ENCODE peak calls at places on chromosomes 4 and X, in five cellular contexts. One of them, this sample, is unnamed.

GRCh38 chr4:99379571-99379970 is 27.0 kb upstream of the ADH1C start:
- DNase-seq in body of pancreas: no peak
- DNase-seq in H54: no peak
- DNase-seq in transverse colon: no peak
- DNase-seq in lower leg skin: no peak
- DNase-seq in this sample: no peak

GRCh38 chr4:125022855-125023501 is 291.8 kb upstream of the FAT4 start:
- DNase-seq in body of pancreas: no peak
- DNase-seq in H54: no peak
- DNase-seq in transverse colon: no peak
- DNase-seq in lower leg skin: no peak
- DNase-seq in this sample: no peak

GRCh38 chr4:147739239-147739823 is 7.4 kb downstream of the ARHGAP10 start:
- DNase-seq in body of pancreas: no peak
- DNase-seq in H54: no peak
- DNase-seq in transverse colon: no peak
- DNase-seq in lower leg skin: no peak
- DNase-seq in this sample: no peak

GRCh38 chr4:78693777-78694456 is 82.2 kb upstream of the BMP2K start:
- DNase-seq in body of pancreas: no peak
- DNase-seq in H54: no peak
- DNase-seq in transverse colon: no peak
- DNase-seq in lower leg skin: no peak
- DNase-seq in this sample: no peak

GRCh38 chr4:109942292-109942926 is 29.7 kb downstream of the EGF start:
- DNase-seq in body of pancreas: peak; percentile 65
- DNase-seq in H54: no peak
- DNase-seq in transverse colon: no peak
- DNase-seq in lower leg skin: no peak
- DNase-seq in this sample: no peak

GRCh38 chr4:144591401-144591800 is 54.6 kb upstream of the HHIP start:
- DNase-seq in body of pancreas: no peak
- DNase-seq in H54: no peak
- DNase-seq in transverse colon: peak; percentile 61
- DNase-seq in lower leg skin: no peak
- DNase-seq in this sample: no peak

GRCh38 chr4:125042031-125042430 is 272.7 kb upstream of the FAT4 start:
- DNase-seq in body of pancreas: no peak
- DNase-seq in H54: no peak
- DNase-seq in transverse colon: no peak
- DNase-seq in lower leg skin: no peak
- DNase-seq in this sample: no peak

GRCh38 chrX:39427492-39428289 is 626.4 kb downstream of the MID1IP1 start:
- DNase-seq in body of pancreas: no peak
- DNase-seq in H54: no peak
- DNase-seq in transverse colon: no peak
- DNase-seq in lower leg skin: no peak
- DNase-seq in this sample: no peak

GRCh38 chr4:14399919-14400706 is 602.2 kb upstream of the CPEB2 start:
- DNase-seq in body of pancreas: no peak
- DNase-seq in H54: no peak
- DNase-seq in transverse colon: no peak
- DNase-seq in lower leg skin: no peak
- DNase-seq in this sample: no peak

GRCh38 chrX:136094962-136095361 is 52.4 kb upstream of the FHL1 start:
- DNase-seq in body of pancreas: no peak
- DNase-seq in H54: no peak
- DNase-seq in transverse colon: no peak
- DNase-seq in lower leg skin: no peak
- DNase-seq in this sample: no peak

GRCh38 chr4:169795585-169795984 is 37.8 kb upstream of the HPF1 start:
- DNase-seq in body of pancreas: no peak
- DNase-seq in H54: no peak
- DNase-seq in transverse colon: no peak
- DNase-seq in lower leg skin: no peak
- DNase-seq in this sample: no peak

GRCh38 chr4:86848732-86849617 is at the start of gene SLC10A6:
- DNase-seq in body of pancreas: no peak
- DNase-seq in H54: no peak
- DNase-seq in transverse colon: no peak
- DNase-seq in lower leg skin: no peak
- DNase-seq in this sample: no peak

GRCh38 chrX:63186137-63186536 is 165.0 kb downstream of the SPIN4 start:
- DNase-seq in body of pancreas: no peak
- DNase-seq in H54: no peak
- DNase-seq in transverse colon: no peak
- DNase-seq in lower leg skin: no peak
- DNase-seq in this sample: no peak

GRCh38 chr4:186852964-186853391 is 129.3 kb upstream of the FAT1 start:
- DNase-seq in body of pancreas: no peak
- DNase-seq in H54: no peak
- DNase-seq in transverse colon: no peak
- DNase-seq in lower leg skin: no peak
- DNase-seq in this sample: no peak

GRCh38 chrX:129653181-129653984 is 1.4 kb downstream of the APLN start:
- DNase-seq in body of pancreas: no peak
- DNase-seq in H54: no peak
- DNase-seq in transverse colon: no peak
- DNase-seq in lower leg skin: peak; percentile 72
- DNase-seq in this sample: no peak

GRCh38 chrX:47187106-47187677 is 6.4 kb upstream of the UBA1 start:
- DNase-seq in body of pancreas: peak; percentile 34
- DNase-seq in H54: no peak
- DNase-seq in transverse colon: no peak
- DNase-seq in lower leg skin: no peak
- DNase-seq in this sample: no peak

GRCh38 chrX:103554687-103555417 is 30.5 kb upstream of the TCEAL4 start:
- DNase-seq in body of pancreas: peak; percentile 45
- DNase-seq in H54: no peak
- DNase-seq in transverse colon: peak; percentile 24
- DNase-seq in lower leg skin: no peak
- DNase-seq in this sample: no peak

GRCh38 chr4:55069248-55069647 is 56.1 kb downstream of the KDR start:
- DNase-seq in body of pancreas: no peak
- DNase-seq in H54: no peak
- DNase-seq in transverse colon: no peak
- DNase-seq in lower leg skin: no peak
- DNase-seq in this sample: peak; percentile 42
- TF ChIP-seq POLR2A in body of pancreas: no peak
- TF ChIP-seq POLR2A in H54: no peak
- TF ChIP-seq POLR2A in transverse colon: no peak
- TF ChIP-seq POLR2A in lower leg skin: no peak
- TF ChIP-seq POLR2A in this sample: no peak

GRCh38 chrX:30889147-30890125 is at the start of gene TAB3:
- DNase-seq in body of pancreas: peak; percentile 97
- DNase-seq in H54: peak; percentile 38
- DNase-seq in transverse colon: peak; percentile 95
- DNase-seq in lower leg skin: peak; percentile 98
- DNase-seq in this sample: peak; percentile 94
- TF ChIP-seq POLR2A in body of pancreas: peak; percentile 38
- TF ChIP-seq POLR2A in H54: peak; percentile 28
- TF ChIP-seq POLR2A in transverse colon: peak; percentile 28
- TF ChIP-seq POLR2A in lower leg skin: no peak
- TF ChIP-seq POLR2A in this sample: peak; percentile 72

GRCh38 chrX:65671286-65671685 is 3.8 kb downstream of the MSN start:
- DNase-seq in body of pancreas: no peak
- DNase-seq in H54: no peak
- DNase-seq in transverse colon: no peak
- DNase-seq in lower leg skin: no peak
- DNase-seq in this sample: no peak

GRCh38 chrX:65671966-65672365 is 4.5 kb downstream of the MSN start:
- DNase-seq in body of pancreas: no peak
- DNase-seq in H54: no peak
- DNase-seq in transverse colon: no peak
- DNase-seq in lower leg skin: no peak
- DNase-seq in this sample: no peak

GRCh38 chrX:65667503-65668355 is at the start of gene MSN:
- DNase-seq in body of pancreas: peak; percentile 64
- DNase-seq in H54: peak; percentile 37
- DNase-seq in transverse colon: peak; percentile 76
- DNase-seq in lower leg skin: peak; percentile 95
- DNase-seq in this sample: peak; percentile 77

GRCh38 chrX:65667157-65667502 is 324 bp upstream of the MSN start:
- DNase-seq in body of pancreas: no peak
- DNase-seq in H54: no peak
- DNase-seq in transverse colon: no peak
- DNase-seq in lower leg skin: no peak
- DNase-seq in this sample: no peak

GRCh38 chrX:65668362-65669310 is 1.2 kb downstream of the MSN start:
- DNase-seq in body of pancreas: peak; percentile 55
- DNase-seq in H54: peak; percentile 26
- DNase-seq in transverse colon: peak; percentile 61
- DNase-seq in lower leg skin: peak; percentile 93
- DNase-seq in this sample: peak; percentile 85
- TF ChIP-seq POLR2A in body of pancreas: no peak
- TF ChIP-seq POLR2A in H54: peak; percentile 18
- TF ChIP-seq POLR2A in transverse colon: no peak
- TF ChIP-seq POLR2A in lower leg skin: no peak
- TF ChIP-seq POLR2A in this sample: peak; percentile 35

GRCh38 chr4:166077782-166078181 is 204.7 kb downstream of the TLL1 start:
- DNase-seq in body of pancreas: no peak
- DNase-seq in H54: no peak
- DNase-seq in transverse colon: no peak
- DNase-seq in lower leg skin: no peak
- DNase-seq in this sample: no peak
- TF ChIP-seq POLR2A in body of pancreas: no peak
- TF ChIP-seq POLR2A in H54: no peak
- TF ChIP-seq POLR2A in transverse colon: no peak
- TF ChIP-seq POLR2A in lower leg skin: no peak
- TF ChIP-seq POLR2A in this sample: no peak

DNA sequence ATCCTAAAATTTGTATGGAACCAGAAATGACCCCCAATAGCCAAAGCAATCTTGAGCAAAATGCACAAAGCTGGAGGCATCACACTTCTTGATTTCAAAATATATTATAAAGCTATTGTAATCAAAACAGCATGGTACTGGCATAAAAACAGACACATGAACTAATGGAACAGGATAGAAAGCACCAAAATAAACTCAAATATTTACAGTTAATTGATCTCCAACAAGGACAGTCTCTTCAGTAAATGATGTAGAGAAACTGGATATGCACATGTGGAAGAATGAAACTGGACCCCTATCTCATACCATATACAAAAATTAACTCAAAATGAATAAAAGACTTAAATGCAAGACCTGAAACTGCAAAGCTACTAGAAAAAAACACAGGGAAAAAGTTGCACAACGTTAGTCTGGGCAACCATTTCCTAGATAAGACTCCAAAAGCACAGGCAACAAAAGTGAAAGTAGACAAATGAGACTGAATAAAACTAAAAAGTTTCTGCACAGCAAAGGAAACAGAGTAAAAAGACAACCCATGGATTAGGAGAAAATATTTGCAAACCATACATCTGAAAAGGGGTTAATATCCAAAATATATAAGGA is 64.9 kb downstream of the CD99L2 start:
- DNase-seq in body of pancreas: no peak
- DNase-seq in H54: no peak
- DNase-seq in transverse colon: no peak
- DNase-seq in lower leg skin: no peak
- DNase-seq in this sample: no peak
- TF ChIP-seq POLR2A in body of pancreas: no peak
- TF ChIP-seq POLR2A in H54: no peak
- TF ChIP-seq POLR2A in transverse colon: no peak
- TF ChIP-seq POLR2A in lower leg skin: no peak
- TF ChIP-seq POLR2A in this sample: no peak

DNA sequence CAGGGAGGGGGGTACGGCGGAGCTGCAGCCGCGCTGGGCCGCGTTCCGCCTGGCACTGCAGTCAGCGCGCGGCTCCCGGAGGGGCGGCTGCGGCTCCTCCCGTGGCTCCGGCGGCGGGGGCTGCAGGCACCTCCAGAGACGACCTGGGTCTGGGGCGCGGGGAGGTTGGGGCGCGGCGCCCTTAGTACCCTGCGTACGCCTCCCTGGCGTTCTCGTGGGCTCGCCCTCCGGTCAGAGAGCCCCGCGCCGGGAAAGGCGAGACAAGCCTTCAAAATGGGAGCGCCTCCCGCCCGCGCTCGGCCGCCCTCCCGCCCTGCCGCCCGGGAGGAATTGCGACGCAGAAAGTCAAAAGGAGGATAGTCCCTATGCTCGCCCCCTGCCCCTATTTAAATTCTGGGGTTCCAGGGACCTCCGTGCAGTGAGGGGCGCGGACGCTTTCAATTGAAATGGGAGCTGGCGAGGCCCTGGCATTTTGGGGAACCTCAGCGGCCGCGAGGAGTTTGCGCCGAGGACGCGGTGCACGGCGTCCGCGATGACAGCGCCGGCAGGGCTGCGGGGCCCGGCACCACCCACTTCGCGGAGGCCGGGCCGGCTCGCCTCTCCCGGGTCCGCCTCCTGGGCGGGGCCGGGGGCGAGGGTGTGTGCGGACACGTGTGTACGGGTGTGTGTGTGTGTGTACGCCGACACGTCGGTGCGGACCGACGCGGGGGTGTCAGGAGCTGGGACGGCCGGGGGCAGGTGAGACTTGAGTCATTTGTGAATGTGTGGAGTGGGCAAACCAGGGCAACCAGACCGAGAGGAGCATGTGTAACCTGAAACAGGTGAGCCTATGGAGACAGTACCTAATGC is 544 bp downstream of the HERC3 start:
- DNase-seq in body of pancreas: peak; percentile 78
- DNase-seq in H54: peak; percentile 62
- DNase-seq in transverse colon: peak; percentile 86
- DNase-seq in lower leg skin: peak; percentile 94
- DNase-seq in this sample: peak; percentile 79
- TF ChIP-seq POLR2A in body of pancreas: peak; percentile 47
- TF ChIP-seq POLR2A in H54: peak; percentile 60
- TF ChIP-seq POLR2A in transverse colon: peak; percentile 80
- TF ChIP-seq POLR2A in lower leg skin: no peak
- TF ChIP-seq POLR2A in this sample: peak; percentile 45

GRCh38 chr4:39700500-39700899 is 2.6 kb downstream of the UBE2K start:
- DNase-seq in body of pancreas: no peak
- DNase-seq in H54: no peak
- DNase-seq in transverse colon: no peak
- DNase-seq in lower leg skin: no peak
- DNase-seq in this sample: no peak

GRCh38 chr4:39702716-39703115 is 4.8 kb downstream of the UBE2K start:
- DNase-seq in body of pancreas: no peak
- DNase-seq in H54: no peak
- DNase-seq in transverse colon: no peak
- DNase-seq in lower leg skin: no peak
- DNase-seq in this sample: no peak

GRCh38 chr4:39699676-39700409 is 1.9 kb downstream of the UBE2K start:
- DNase-seq in body of pancreas: no peak
- DNase-seq in H54: no peak
- DNase-seq in transverse colon: no peak
- DNase-seq in lower leg skin: no peak
- DNase-seq in this sample: no peak

GRCh38 chr4:39698424-39699009 is 581 bp downstream of the UBE2K start:
- DNase-seq in body of pancreas: peak; percentile 50
- DNase-seq in H54: no peak
- DNase-seq in transverse colon: peak; percentile 59
- DNase-seq in lower leg skin: peak; percentile 91
- DNase-seq in this sample: peak; percentile 41

GRCh38 chr4:39697740-39698423 is at the start of gene UBE2K:
- DNase-seq in body of pancreas: peak; percentile 90
- DNase-seq in H54: peak; percentile 72
- DNase-seq in transverse colon: peak; percentile 91
- DNase-seq in lower leg skin: peak; percentile 97
- DNase-seq in this sample: peak; percentile 79
- TF ChIP-seq POLR2A in body of pancreas: peak; percentile 68
- TF ChIP-seq POLR2A in H54: peak; percentile 94
- TF ChIP-seq POLR2A in transverse colon: peak; percentile 82
- TF ChIP-seq POLR2A in lower leg skin: no peak
- TF ChIP-seq POLR2A in this sample: peak; percentile 85

This sample was measured in uterus.